ENCODE peak calls at places on chromosomes 5 and 9, in five cellular contexts. One of them, this sample, is unnamed.

GRCh38 chr5:170538096-170538465 is 34.3 kb downstream of the KCNIP1 start:
- DNase-seq in heart left ventricle: no peak
- DNase-seq in endothelial cell of umbilical vein: no peak
- DNase-seq in H9: no peak
- DNase-seq in lung: no peak
- DNase-seq in this sample: no peak

GRCh38 chr9:28158451-28158850 is 585.2 kb upstream of the C9orf72 start:
- DNase-seq in endothelial cell of umbilical vein: no peak
- DNase-seq in heart left ventricle: no peak
- DNase-seq in H9: no peak
- DNase-seq in lung: no peak
- DNase-seq in this sample: no peak

GRCh38 chr5:16856531-16856930 is 79.6 kb downstream of the MYO10 start:
- DNase-seq in H9: no peak
- DNase-seq in endothelial cell of umbilical vein: no peak
- DNase-seq in lung: no peak
- DNase-seq in heart left ventricle: no peak
- DNase-seq in this sample: no peak

GRCh38 chr5:170597109-170597741 is 93.4 kb downstream of the KCNIP1 start:
- DNase-seq in lung: no peak
- DNase-seq in heart left ventricle: no peak
- DNase-seq in endothelial cell of umbilical vein: no peak
- DNase-seq in H9: no peak
- DNase-seq in this sample: no peak

GRCh38 chr5:95949810-95950209 is 11.8 kb downstream of the ELL2 start:
- DNase-seq in heart left ventricle: no peak
- DNase-seq in lung: no peak
- DNase-seq in H9: no peak
- DNase-seq in endothelial cell of umbilical vein: no peak
- DNase-seq in this sample: no peak

GRCh38 chr5:175290379-175290778 is 153.6 kb downstream of the DRD1 start:
- DNase-seq in heart left ventricle: no peak
- DNase-seq in lung: no peak
- DNase-seq in H9: no peak
- DNase-seq in endothelial cell of umbilical vein: no peak
- DNase-seq in this sample: no peak

GRCh38 chr9:130692365-130692764 is 1.2 kb upstream of the EXOSC2 start:
- DNase-seq in heart left ventricle: peak
- DNase-seq in endothelial cell of umbilical vein: peak
- DNase-seq in lung: no peak
- DNase-seq in H9: peak
- DNase-seq in this sample: no peak

GRCh38 chr5:99929067-99929805 is 605.9 kb upstream of the FAM174A start:
- DNase-seq in endothelial cell of umbilical vein: no peak
- DNase-seq in heart left ventricle: no peak
- DNase-seq in lung: no peak
- DNase-seq in H9: no peak
- DNase-seq in this sample: no peak

GRCh38 chr9:132894343-132894742 is 15.6 kb downstream of the SPACA9 start:
- DNase-seq in H9: no peak
- DNase-seq in endothelial cell of umbilical vein: no peak
- DNase-seq in heart left ventricle: no peak
- DNase-seq in lung: no peak
- DNase-seq in this sample: no peak

GRCh38 chr9:124911766-124912165 is 29.1 kb downstream of the GOLGA1 start:
- DNase-seq in H9: no peak
- DNase-seq in endothelial cell of umbilical vein: no peak
- DNase-seq in heart left ventricle: no peak
- DNase-seq in lung: no peak
- DNase-seq in this sample: no peak

DNA sequence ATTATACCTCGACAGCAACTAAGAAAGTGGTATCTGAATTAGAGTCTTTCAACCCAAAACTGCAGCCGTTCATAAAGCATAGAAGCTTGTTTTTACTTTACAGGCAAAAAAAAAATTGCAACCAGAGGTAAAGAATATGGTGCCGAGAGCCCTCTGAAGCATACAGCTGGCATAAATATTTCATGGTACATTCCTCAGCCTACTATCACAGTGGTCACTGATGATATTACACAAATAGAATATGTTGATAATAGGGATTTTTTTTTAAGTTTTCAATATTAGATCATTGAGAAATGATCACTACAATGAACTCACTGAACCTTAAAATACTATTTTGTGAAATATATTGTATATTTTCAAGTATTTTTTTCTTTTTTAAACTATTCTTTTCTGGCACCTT is 6.2 kb upstream of the SMC2 start:
- DNase-seq in endothelial cell of umbilical vein: no peak
- DNase-seq in heart left ventricle: no peak
- DNase-seq in H9: no peak
- DNase-seq in lung: no peak
- DNase-seq in this sample: no peak
- TF ChIP-seq CTCF in endothelial cell of umbilical vein: no peak
- TF ChIP-seq CTCF in heart left ventricle: no peak
- TF ChIP-seq CTCF in H9: no peak
- TF ChIP-seq CTCF in lung: no peak
- TF ChIP-seq CTCF in this sample: no peak

GRCh38 chr5:38751103-38751502 is 94.7 kb upstream of the OSMR start:
- DNase-seq in lung: no peak
- DNase-seq in H9: no peak
- DNase-seq in heart left ventricle: no peak
- DNase-seq in endothelial cell of umbilical vein: no peak
- DNase-seq in this sample: no peak
- TF ChIP-seq CTCF in lung: no peak
- TF ChIP-seq CTCF in H9: peak
- TF ChIP-seq CTCF in heart left ventricle: no peak
- TF ChIP-seq CTCF in endothelial cell of umbilical vein: no peak
- TF ChIP-seq CTCF in this sample: no peak

DNA sequence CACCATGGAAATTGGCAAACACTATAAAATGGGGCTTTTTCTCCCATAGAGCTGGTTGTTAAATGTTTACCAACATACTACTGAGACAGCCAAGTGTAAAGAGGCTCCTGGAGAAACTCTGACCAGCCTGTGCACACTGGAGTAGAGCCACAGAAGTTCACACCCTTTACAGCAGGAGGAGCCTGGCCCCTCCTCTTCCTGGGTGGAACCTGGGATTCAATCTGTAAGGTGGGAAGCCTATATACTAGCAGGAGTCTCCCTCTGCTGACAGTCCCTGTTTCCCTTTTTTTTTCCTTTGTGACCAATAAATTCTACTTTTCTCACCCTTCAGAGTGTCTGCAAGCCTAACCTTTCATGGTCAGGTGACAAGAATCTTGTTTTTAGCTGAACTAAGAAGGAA is 10.4 kb upstream of the SLC30A5 start:
- DNase-seq in lung: no peak
- DNase-seq in endothelial cell of umbilical vein: no peak
- DNase-seq in H9: peak
- DNase-seq in heart left ventricle: no peak
- DNase-seq in this sample: no peak
- TF ChIP-seq CTCF in lung: no peak
- TF ChIP-seq CTCF in endothelial cell of umbilical vein: no peak
- TF ChIP-seq CTCF in H9: peak
- TF ChIP-seq CTCF in heart left ventricle: no peak
- TF ChIP-seq CTCF in this sample: no peak

DNA sequence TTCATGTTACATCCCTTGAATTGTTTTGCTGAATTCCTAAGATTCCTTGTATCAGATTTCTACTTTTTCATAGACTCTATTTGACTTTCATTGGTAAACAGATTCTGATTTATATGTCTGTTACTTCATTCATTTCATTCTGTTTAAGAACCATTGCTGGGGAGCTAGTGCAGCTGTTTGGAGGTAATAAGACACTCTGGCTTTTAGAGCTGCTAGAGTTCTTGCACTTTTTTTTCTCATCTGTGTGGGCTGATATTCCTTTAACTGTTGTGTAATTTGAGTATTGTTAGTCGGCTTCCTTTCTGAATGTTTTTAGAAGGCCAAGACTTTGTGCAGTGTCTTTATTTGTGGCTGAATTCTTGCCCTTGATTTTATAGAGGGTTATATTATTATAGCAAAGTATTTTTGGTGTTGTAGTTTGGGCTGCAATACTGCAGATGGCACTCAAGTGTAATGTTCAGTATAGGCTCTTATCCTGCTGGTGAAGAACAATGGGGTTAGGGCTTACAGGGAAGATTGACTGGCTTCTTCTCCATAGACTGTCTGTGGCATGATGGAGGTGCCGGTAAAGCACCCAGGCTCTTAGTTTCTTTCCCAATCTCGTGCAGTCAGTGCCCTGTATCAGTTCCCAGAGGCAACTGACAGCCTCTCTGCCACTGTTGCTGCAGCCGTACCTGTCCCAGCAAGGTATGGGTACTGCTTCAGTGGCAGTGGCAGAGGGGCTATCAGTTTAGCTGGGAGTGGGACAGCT is 162.2 kb downstream of the OXCT1 start:
- DNase-seq in endothelial cell of umbilical vein: peak
- DNase-seq in H9: peak
- DNase-seq in lung: no peak
- DNase-seq in heart left ventricle: no peak
- DNase-seq in this sample: no peak
- TF ChIP-seq CTCF in endothelial cell of umbilical vein: peak
- TF ChIP-seq CTCF in H9: peak
- TF ChIP-seq CTCF in lung: no peak
- TF ChIP-seq CTCF in heart left ventricle: no peak
- TF ChIP-seq CTCF in this sample: no peak